ENCODE peak calls at places on chromosomes 3 and 15, in seven cellular contexts. M is glutamatergic neuron; K is SW480; B is EL; F is SJSA1; U is effector CD4-positive, alpha-beta T cell; G is LoVo. O is an unnamed sample.

GRCh38 chr15:38564557-38565286 is at the start of gene RASGRP1:
- DNase-seq in M (peak), K (peak), B (peak), F (peak), U (peak), G (peak), O (peak)

GRCh38 chr15:68730491-68731317 is 90.0 kb downstream of the ANP32A start:
- DNase-seq in M (no peak), K (peak), B (peak), F (no peak), U (no peak), G (peak), O (peak)

GRCh38 chr15:89628791-89629715 is 26.2 kb downstream of the KIF7 start:
- DNase-seq in M (no peak), K (no peak), B (no peak), F (no peak), U (no peak), G (no peak), O (no peak)

GRCh38 chr15:88982304-88982945 is 69.2 kb upstream of the MFGE8 start:
- DNase-seq in M (no peak), K (no peak), B (peak), F (no peak), U (no peak), G (no peak), O (no peak)

GRCh38 chr15:88467935-88468528 is 524 bp downstream of the MRPS11 start:
- DNase-seq in M (no peak), K (no peak), B (no peak), F (no peak), U (no peak), G (no peak), O (peak)

GRCh38 chr3:45124379-45124778 is 21.8 kb downstream of the CDCP1 start:
- DNase-seq in M (no peak), K (no peak), B (peak), F (peak), U (no peak), G (peak), O (no peak)

GRCh38 chr15:79682851-79683288 is 213.9 kb downstream of the MTHFS start:
- DNase-seq in M (no peak), K (no peak), B (peak), F (no peak), U (no peak), G (no peak), O (no peak)

GRCh38 chr3:76383781-76384180 is 598.4 kb upstream of the ZNF717 start:
- DNase-seq in M (peak), K (no peak), B (no peak), F (no peak), U (no peak), G (no peak), O (no peak)

GRCh38 chr3:44902628-44903027 is 28.2 kb downstream of the TGM4 start:
- DNase-seq in M (no peak), K (no peak), B (no peak), F (no peak), U (no peak), G (no peak), O (no peak)

GRCh38 chr3:186057594-186057993 is 51.3 kb downstream of the ETV5 start:
- DNase-seq in M (no peak), K (no peak), B (peak), F (no peak), U (no peak), G (no peak), O (no peak)

GRCh38 chr15:36506733-36507356 is 72.6 kb upstream of the CDIN1 start:
- DNase-seq in M (no peak), K (no peak), B (no peak), F (no peak), U (no peak), G (no peak), O (no peak)

GRCh38 chr3:160330111-160330510 is 68.9 kb downstream of the IFT80 start:
- DNase-seq in M (no peak), K (no peak), B (no peak), F (no peak), U (no peak), G (no peak), O (no peak)

GRCh38 chr15:76057332-76058000 is 2.3 kb upstream of the TMEM266 start:
- DNase-seq in M (no peak), K (peak), B (peak), F (no peak), U (no peak), G (peak), O (peak)

GRCh38 chr15:71374607-71375352 is 259.5 kb downstream of the THSD4 start:
- DNase-seq in M (no peak), K (no peak), B (peak), F (peak), U (no peak), G (no peak), O (no peak)

GRCh38 chr3:27630892-27631291 is 91.2 kb downstream of the EOMES start:
- DNase-seq in M (no peak), K (no peak), B (peak), F (no peak), U (no peak), G (no peak), O (no peak)

GRCh38 chr3:157066335-157067071 is 93.4 kb downstream of the CCNL1 start:
- DNase-seq in M (no peak), K (no peak), B (no peak), F (no peak), U (no peak), G (no peak), O (no peak)

GRCh38 chr15:52005748-52006701 is 13.0 kb upstream of the MAPK6 start:
- DNase-seq in M (no peak), K (no peak), B (peak), F (no peak), U (no peak), G (no peak), O (no peak)

GRCh38 chr3:186042521-186043202 is 66.2 kb downstream of the ETV5 start:
- DNase-seq in M (no peak), K (no peak), B (no peak), F (no peak), U (no peak), G (no peak), O (no peak)

GRCh38 chr3:183498634-183499033 is 56.9 kb downstream of the KLHL6 start:
- DNase-seq in M (no peak), K (no peak), B (no peak), F (no peak), U (no peak), G (no peak), O (no peak)

GRCh38 chr3:10778492-10779292 is 37.3 kb upstream of the SLC6A11 start:
- DNase-seq in M (no peak), K (no peak), B (no peak), F (no peak), U (no peak), G (no peak), O (no peak)

GRCh38 chr3:109154989-109155388 is 18.5 kb downstream of the C3orf85 start:
- DNase-seq in M (no peak), K (peak), B (peak), F (no peak), U (no peak), G (peak), O (no peak)

GRCh38 chr3:149085828-149086231 is 503 bp downstream of the HLTF start:
- DNase-seq in M (no peak), K (no peak), B (peak), F (no peak), U (no peak), G (no peak), O (peak)

GRCh38 chr15:33533197-33533596 is 222.4 kb downstream of the RYR3 start:
- DNase-seq in M (no peak), K (no peak), B (no peak), F (no peak), U (no peak), G (no peak), O (no peak)

GRCh38 chr3:187685948-187686347 is 15.8 kb upstream of the SST start:
- DNase-seq in M (no peak), K (no peak), B (no peak), F (no peak), U (no peak), G (no peak), O (no peak)

GRCh38 chr15:28132524-28133275 is 33.6 kb upstream of the OCA2 start:
- DNase-seq in M (no peak), K (no peak), B (peak), F (peak), U (no peak), G (no peak), O (no peak)

GRCh38 chr3:12268050-12268449 is 20.8 kb upstream of the PPARG start:
- DNase-seq in M (no peak), K (no peak), B (no peak), F (no peak), U (no peak), G (no peak), O (no peak)

GRCh38 chr15:99181544-99181943 is 67.8 kb downstream of the TTC23 start:
- DNase-seq in M (peak), K (no peak), B (no peak), F (no peak), U (no peak), G (no peak), O (no peak)

GRCh38 chr15:40803688-40804087 is 3.2 kb upstream of the ZFYVE19 start:
- DNase-seq in M (no peak), K (no peak), B (no peak), F (no peak), U (no peak), G (no peak), O (no peak)

GRCh38 chr3:195101927-195102608 is 168.9 kb downstream of the XXYLT1 start:
- DNase-seq in M (no peak), K (no peak), B (no peak), F (no peak), U (no peak), G (no peak), O (no peak)

GRCh38 chr3:126131881-126132750 is 48.2 kb upstream of the SLC41A3 start:
- DNase-seq in M (peak), K (no peak), B (no peak), F (peak), U (no peak), G (no peak), O (no peak)

GRCh38 chr3:156535798-156536197 is 19.1 kb downstream of the SSR3 start:
- DNase-seq in M (no peak), K (no peak), B (no peak), F (no peak), U (no peak), G (no peak), O (no peak)

GRCh38 chr3:150391200-150391599 is 16.9 kb upstream of the TSC22D2 start:
- DNase-seq in M (no peak), K (no peak), B (peak), F (no peak), U (no peak), G (peak), O (no peak)

GRCh38 chr15:101049856-101050646 is 130.9 kb downstream of the LRRK1 start:
- DNase-seq in M (peak), K (no peak), B (no peak), F (peak), U (no peak), G (no peak), O (no peak)

GRCh38 chr15:91099616-91100560 is at the start of gene SV2B:
- DNase-seq in M (peak), K (peak), B (peak), F (no peak), U (no peak), G (no peak), O (peak)